ENCODE peak calls at places on chromosomes 12 and 14, in four cellular contexts. Q, X, N and B are unnamed samples.

GRCh38 chr14:66974397-66975025 is 214.7 kb upstream of the GARIN2 start:
- DNase-seq in Q (no peak), X (no peak), N (no peak), B (no peak)

GRCh38 chr12:1853716-1854115 is 33.4 kb downstream of the LRTM2 start:
- DNase-seq in Q (no peak), X (no peak), N (no peak), B (no peak)

GRCh38 chr12:69108024-69108423 is 131.3 kb upstream of the CPSF6 start:
- DNase-seq in Q (no peak), X (no peak), N (no peak), B (no peak)

GRCh38 chr14:87108726-87109125 is 884.3 kb downstream of the GALC start:
- DNase-seq in Q (no peak), X (no peak), N (no peak), B (no peak)

GRCh38 chr14:72714094-72714493 is 179.8 kb downstream of the DPF3 start:
- DNase-seq in Q (no peak), X (peak; percentile 70), N (peak; percentile 52), B (no peak)

GRCh38 chr14:79011920-79012204 is 841.7 kb downstream of the NRXN3 start:
- DNase-seq in Q (no peak), X (no peak), N (no peak), B (no peak)

GRCh38 chr12:43338848-43339526 is 213.0 kb downstream of the ADAMTS20 start:
- DNase-seq in Q (no peak), X (no peak), N (peak; percentile 18), B (no peak)

GRCh38 chr14:24880689-24881088 is 169.3 kb downstream of the STXBP6 start:
- DNase-seq in Q (no peak), X (no peak), N (no peak), B (no peak)

GRCh38 chr14:59483819-59484610 is at the start of the genes JKAMP and L3HYPDH:
- DNase-seq in Q (peak; percentile 98), X (peak; percentile 97), N (peak; percentile 96), B (peak; percentile 98)

GRCh38 chr12:31922341-31923062 is 36.7 kb upstream of the RESF1 start:
- DNase-seq in Q (no peak), X (no peak), N (no peak), B (no peak)

GRCh38 chr14:69842671-69843407 is 36.4 kb upstream of the SMOC1 start:
- DNase-seq in Q (no peak), X (no peak), N (no peak), B (peak; percentile 38)

GRCh38 chr12:53698948-53699672 is 23.2 kb upstream of the ATP5MC2 start:
- DNase-seq in Q (no peak), X (no peak), N (no peak), B (no peak)

GRCh38 chr14:74161526-74162158 is 76.9 kb downstream of the LIN52 start:
- DNase-seq in Q (no peak), X (no peak), N (no peak), B (no peak)

GRCh38 chr12:102299731-102300130 is 102.1 kb upstream of the PMCH start:
- DNase-seq in Q (no peak), X (no peak), N (no peak), B (no peak)

DNA sequence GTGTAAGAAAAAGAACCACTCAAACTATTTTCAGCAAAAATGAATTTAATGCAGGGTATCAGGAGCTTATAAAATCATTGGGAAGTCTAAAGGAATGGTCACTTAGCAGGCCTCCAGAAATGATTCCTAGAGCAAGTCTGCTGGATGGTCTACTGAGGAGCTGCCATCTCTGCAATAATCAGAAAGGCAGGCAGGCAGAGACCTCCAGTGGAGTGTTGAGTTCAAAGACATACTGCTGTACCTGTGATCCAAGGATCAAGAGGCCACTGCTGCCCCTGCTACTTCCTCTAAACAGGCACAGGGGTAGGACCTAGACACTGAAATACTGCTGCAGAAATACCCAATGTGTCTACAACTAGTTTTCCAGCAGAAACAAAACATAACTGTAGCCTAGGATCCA is 14.5 kb upstream of the KICS2 start:
- DNase-seq in Q (no peak), X (no peak), N (no peak), B (no peak)
- TF ChIP-seq CTCF in Q (no peak), X (no peak), N (no peak), B (no peak)

DNA sequence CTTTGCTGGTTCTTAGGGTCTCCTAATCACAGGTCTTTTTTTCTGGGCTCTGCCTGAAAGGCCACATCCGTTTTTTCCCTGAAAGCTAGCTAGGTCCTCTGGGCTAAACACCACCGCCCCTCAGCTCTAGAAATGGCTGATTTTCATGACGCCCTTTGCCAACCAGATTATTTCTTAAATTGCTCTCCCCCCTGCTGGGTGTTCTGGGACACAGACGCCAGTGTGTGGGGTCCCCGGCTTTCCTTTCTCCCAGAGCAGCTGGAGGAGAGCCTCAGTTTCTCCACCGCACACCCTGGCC is 45.3 kb upstream of the ATP23 start:
- DNase-seq in Q (no peak), X (no peak), N (no peak), B (no peak)
- TF ChIP-seq CTCF in Q (no peak), X (no peak), N (no peak), B (no peak)

DNA sequence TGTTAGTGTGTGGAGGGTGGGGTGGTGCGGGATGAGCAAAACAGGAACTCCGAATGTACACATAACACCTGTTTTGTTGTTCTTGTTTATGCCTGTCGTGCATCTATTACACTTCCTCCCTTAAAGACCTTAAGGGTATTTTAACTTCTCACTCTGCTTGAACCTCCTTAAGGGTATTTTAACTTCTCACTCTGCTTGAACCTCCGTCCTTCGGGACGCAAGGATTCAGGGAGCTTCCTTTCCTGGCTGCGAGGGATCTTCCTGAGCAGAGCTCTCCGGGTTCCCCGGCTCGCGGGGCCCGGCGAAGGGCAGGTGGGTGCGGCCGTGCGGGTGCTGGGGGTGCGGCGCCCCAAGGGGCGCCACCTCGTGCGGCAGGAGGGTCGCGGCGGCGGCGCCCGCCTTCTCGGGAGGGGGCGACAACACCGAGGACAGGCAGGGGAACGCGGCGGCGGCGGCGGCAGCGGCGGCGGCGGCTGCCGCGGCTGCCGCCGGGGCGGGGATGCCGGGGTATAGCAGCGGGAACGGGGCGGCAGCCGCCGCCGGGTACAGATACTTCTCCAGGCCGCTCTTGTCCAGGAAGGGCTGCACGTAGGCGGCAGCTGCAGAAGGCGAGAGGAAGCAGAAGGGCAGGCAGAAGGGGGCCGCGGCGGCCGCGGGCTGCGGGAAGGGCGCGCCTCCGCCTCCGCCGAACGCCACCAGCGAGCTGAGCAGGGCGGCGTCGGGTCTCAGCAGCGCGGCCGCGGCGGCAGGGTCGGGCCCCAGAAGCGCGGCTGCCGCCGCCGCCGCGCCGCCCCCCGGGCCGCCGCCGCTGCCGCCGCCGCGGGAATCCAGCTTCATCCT is 2.8 kb downstream of the BHLHE41 start:
- DNase-seq in Q (peak; percentile 40), X (no peak), N (peak; percentile 73), B (peak; percentile 45)
- TF ChIP-seq CTCF in Q (no peak), X (no peak), N (no peak), B (peak; percentile 29)

GRCh38 chr12:121295123-121295745 is 1.3 kb downstream of the CAMKK2 start:
- DNase-seq in Q (no peak), X (no peak), N (peak; percentile 39), B (no peak)

GRCh38 chr12:121295746-121296617 is 527 bp downstream of the CAMKK2 start:
- DNase-seq in Q (peak; percentile 41), X (no peak), N (peak; percentile 49), B (peak; percentile 35)

GRCh38 chr12:121294151-121294889 is 2.2 kb downstream of the CAMKK2 start:
- DNase-seq in Q (no peak), X (no peak), N (no peak), B (no peak)

GRCh38 chr12:121299662-121300061 is 3.2 kb upstream of the CAMKK2 start:
- DNase-seq in Q (no peak), X (no peak), N (no peak), B (no peak)

GRCh38 chr12:121296618-121297476 is at the start of gene CAMKK2:
- DNase-seq in Q (peak; percentile 89), X (peak; percentile 91), N (peak; percentile 99), B (peak; percentile 73)
- TF ChIP-seq CTCF in Q (peak; percentile 42), X (peak; percentile 22), N (peak; percentile 24), B (peak; percentile 42)

GRCh38 chr14:89955418-89956293 is at the start of gene TDP1:
- DNase-seq in Q (peak; percentile 96), X (peak; percentile 96), N (peak; percentile 96), B (peak; percentile 97)

GRCh38 chr14:89953602-89954001 is 928 bp downstream of the EFCAB11 start:
- DNase-seq in Q (no peak), X (no peak), N (no peak), B (no peak)

GRCh38 chr14:89955022-89955414 is 488 bp upstream of the EFCAB11 start:
- DNase-seq in Q (no peak), X (no peak), N (no peak), B (no peak)

GRCh38 chr14:89952581-89952980 is 1.9 kb downstream of the EFCAB11 start:
- DNase-seq in Q (no peak), X (no peak), N (no peak), B (no peak)

GRCh38 chr14:89954045-89955021 is at the start of gene EFCAB11:
- DNase-seq in Q (peak; percentile 97), X (peak; percentile 93), N (peak; percentile 92), B (peak; percentile 90)
- TF ChIP-seq CTCF in Q (no peak), X (no peak), N (no peak), B (peak; percentile 43)

DNA sequence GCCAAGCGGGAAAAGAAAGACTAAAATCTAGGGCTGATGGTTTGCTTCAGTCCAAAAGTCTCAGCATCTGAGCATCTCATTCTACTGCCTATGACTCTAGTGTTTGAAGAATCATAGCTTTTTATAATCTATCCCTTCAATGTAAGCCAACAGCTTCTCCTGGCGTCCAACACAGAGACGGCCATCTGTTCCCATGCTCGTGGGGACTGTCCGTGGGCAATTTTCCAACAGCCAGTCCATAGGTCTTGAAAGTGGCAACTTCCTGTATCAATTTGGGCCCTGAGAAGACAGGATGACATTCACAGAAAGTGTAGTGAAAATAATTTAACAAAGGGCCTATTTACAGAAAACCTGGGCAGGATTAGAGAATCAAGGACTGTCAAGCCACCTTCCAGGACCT is 544.3 kb upstream of the TMEM132C start:
- DNase-seq in Q (no peak), X (no peak), N (no peak), B (no peak)
- TF ChIP-seq CTCF in Q (no peak), X (no peak), N (no peak), B (no peak)

GRCh38 chr14:68549966-68550705 is 242.7 kb downstream of the ZFP36L1 start:
- DNase-seq in Q (no peak), X (no peak), N (no peak), B (no peak)
- TF ChIP-seq CTCF in Q (no peak), X (no peak), N (no peak), B (no peak)

GRCh38 chr12:124979568-124979967 is 9.4 kb downstream of the DHX37 start:
- DNase-seq in Q (no peak), X (no peak), N (no peak), B (no peak)
- TF ChIP-seq CTCF in Q (no peak), X (no peak), N (no peak), B (no peak)

GRCh38 chr12:110109037-110109836 is 14.9 kb upstream of the IFT81 start:
- DNase-seq in Q (peak; percentile 61), X (no peak), N (no peak), B (no peak)
- TF ChIP-seq CTCF in Q (no peak), X (no peak), N (no peak), B (no peak)

DNA sequence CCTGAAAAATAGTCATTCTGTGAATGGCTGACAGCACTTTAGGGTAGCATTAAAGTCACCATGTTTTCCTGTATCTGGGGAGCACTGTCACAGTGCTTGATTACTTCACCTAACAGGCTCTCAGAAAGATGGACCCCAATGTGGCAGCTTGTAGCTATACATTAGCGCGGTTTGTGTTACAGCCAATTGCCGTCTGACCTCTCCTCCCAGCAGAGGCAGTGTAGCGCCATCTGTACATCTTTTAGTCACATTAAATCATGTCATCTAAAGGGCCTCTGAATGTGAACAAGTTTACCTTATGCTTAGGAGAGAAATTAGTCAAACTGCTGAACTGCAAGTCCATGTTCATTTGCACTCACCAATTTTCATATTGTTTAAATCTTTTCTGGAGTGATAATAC is 113.7 kb downstream of the LMO3 start:
- DNase-seq in Q (no peak), X (no peak), N (no peak), B (no peak)
- TF ChIP-seq CTCF in Q (no peak), X (no peak), N (no peak), B (no peak)